ENCODE peak calls at places on chromosomes 7 and 10, in six cellular contexts. L, Z, K, I, Y and G are unnamed samples.
A peak's percentile ranks its signal among the peaks of the same experiment; 100 is the strongest.

GRCh38 chr7:47371733-47372368 is 210.1 kb downstream of the TNS3 start:
- DNase-seq in L (peak; percentile 36), Z (no peak), K (peak; percentile 84), I (peak; percentile 89), Y (peak; percentile 81), G (no peak)

GRCh38 chr7:14045651-14046050 is 56.2 kb upstream of the ETV1 start:
- DNase-seq in L (no peak), Z (no peak), K (no peak), I (no peak), Y (no peak), G (no peak)

GRCh38 chr10:57964371-57964770 is 303.3 kb downstream of the IPMK start:
- DNase-seq in L (no peak), Z (peak; percentile 98), K (no peak), I (no peak), Y (peak; percentile 40), G (no peak)

GRCh38 chr7:80552304-80552703 is 40.4 kb upstream of the GNAT3 start:
- DNase-seq in L (no peak), Z (no peak), K (no peak), I (no peak), Y (no peak), G (no peak)

GRCh38 chr10:132671171-132672154 is 114.5 kb downstream of the NKX6-2 start:
- DNase-seq in L (no peak), Z (no peak), K (no peak), I (peak; percentile 19), Y (no peak), G (no peak)

GRCh38 chr10:11246752-11247467 is 229.2 kb downstream of the CELF2 start:
- DNase-seq in L (no peak), Z (no peak), K (no peak), I (no peak), Y (no peak), G (no peak)

GRCh38 chr10:79418274-79418673 is 27.1 kb downstream of the ZCCHC24 start:
- DNase-seq in L (no peak), Z (no peak), K (no peak), I (no peak), Y (no peak), G (no peak)

GRCh38 chr7:120775703-120776265 is 82.2 kb downstream of the TSPAN12 start:
- DNase-seq in L (no peak), Z (no peak), K (no peak), I (no peak), Y (no peak), G (no peak)

GRCh38 chr10:77082601-77083252 is 554.9 kb downstream of the KCNMA1 start:
- DNase-seq in L (no peak), Z (no peak), K (no peak), I (no peak), Y (no peak), G (no peak)

GRCh38 chr7:50674299-50674698 is 108.4 kb downstream of the GRB10 start:
- DNase-seq in L (no peak), Z (no peak), K (no peak), I (no peak), Y (no peak), G (no peak)

GRCh38 chr7:142057101-142057500 is 54.4 kb upstream of the MGAM2 start:
- DNase-seq in L (no peak), Z (no peak), K (no peak), I (no peak), Y (no peak), G (no peak)

GRCh38 chr10:80357000-80357803 is 621 bp downstream of the DYDC2 start:
- DNase-seq in L (no peak), Z (no peak), K (peak; percentile 42), I (peak; percentile 52), Y (no peak), G (no peak)

GRCh38 chr10:112510384-112510783 is 63.4 kb downstream of the VTI1A start:
- DNase-seq in L (no peak), Z (no peak), K (no peak), I (no peak), Y (no peak), G (no peak)

GRCh38 chr7:11192506-11192905 is 218.8 kb downstream of the PHF14 start:
- DNase-seq in L (no peak), Z (no peak), K (no peak), I (no peak), Y (peak; percentile 33), G (no peak)

GRCh38 chr7:138785587-138786437 is 12.0 kb upstream of the TMEM213 start:
- DNase-seq in L (no peak), Z (peak; percentile 27), K (no peak), I (peak; percentile 61), Y (peak; percentile 17), G (no peak)

GRCh38 chr10:73998623-73999622 is 1.0 kb downstream of the VCL start:
- DNase-seq in L (peak; percentile 79), Z (peak; percentile 89), K (no peak), I (peak; percentile 76), Y (peak; percentile 65), G (no peak)

GRCh38 chr10:72567421-72567820 is 58.5 kb downstream of the MICU1 start:
- DNase-seq in L (peak; percentile 22), Z (peak; percentile 97), K (no peak), I (no peak), Y (peak; percentile 20), G (no peak)

GRCh38 chr7:131656980-131657725 is 100.7 kb upstream of the PODXL start:
- DNase-seq in L (no peak), Z (no peak), K (no peak), I (no peak), Y (no peak), G (no peak)

GRCh38 chr7:4017785-4018184 is 664.3 kb upstream of the FOXK1 start:
- DNase-seq in L (no peak), Z (no peak), K (no peak), I (no peak), Y (no peak), G (no peak)

GRCh38 chr10:124632064-124632531 is 112.1 kb downstream of the FAM53B start:
- DNase-seq in L (no peak), Z (no peak), K (peak; percentile 1), I (no peak), Y (no peak), G (no peak)

GRCh38 chr7:3087243-3087642 is 43.6 kb upstream of the CARD11 start:
- DNase-seq in L (no peak), Z (no peak), K (no peak), I (no peak), Y (peak; percentile 57), G (no peak)

GRCh38 chr10:49441488-49442476 is 45.9 kb upstream of the DRGX start:
- DNase-seq in L (no peak), Z (no peak), K (no peak), I (no peak), Y (no peak), G (no peak)

GRCh38 chr7:43671520-43671919 is 57.8 kb downstream of the COA1 start:
- DNase-seq in L (no peak), Z (no peak), K (no peak), I (no peak), Y (no peak), G (no peak)

GRCh38 chr7:116576350-116577319 is 51.8 kb downstream of the CAV1 start:
- DNase-seq in L (peak; percentile 60), Z (peak; percentile 57), K (no peak), I (no peak), Y (peak; percentile 93), G (no peak)

GRCh38 chr7:46191776-46192175 is 270.7 kb upstream of the IGFBP3 start:
- DNase-seq in L (no peak), Z (no peak), K (no peak), I (no peak), Y (no peak), G (no peak)

GRCh38 chr7:139771001-139771956 is 6.5 kb downstream of the HIPK2 start:
- DNase-seq in L (no peak), Z (peak; percentile 62), K (no peak), I (no peak), Y (peak; percentile 93), G (no peak)

GRCh38 chr7:82051641-82052040 is 281.8 kb upstream of the HGF start:
- DNase-seq in L (no peak), Z (no peak), K (peak; percentile 7), I (no peak), Y (no peak), G (no peak)